ENCODE peak calls at places on chromosomes 16 and 17, in eight cellular contexts. One of them, this sample, is unnamed.

GRCh38 chr17:20774472-20775135 is 195.1 kb downstream of the CDRT15L2 start:
- DNase-seq in vagina: no peak
- DNase-seq in kidney epithelial cell: no peak
- DNase-seq in bronchial epithelial cell: no peak
- DNase-seq in OCI-LY7: no peak
- DNase-seq in esophagus squamous epithelium: no peak
- DNase-seq in lower lobe of right lung: no peak
- DNase-seq in astrocyte: no peak
- DNase-seq in this sample: no peak

GRCh38 chr16:11224096-11224893 is 31.7 kb downstream of the SOCS1 start:
- DNase-seq in astrocyte: no peak
- DNase-seq in bronchial epithelial cell: no peak
- DNase-seq in lower lobe of right lung: peak
- DNase-seq in vagina: no peak
- DNase-seq in esophagus squamous epithelium: peak
- DNase-seq in kidney epithelial cell: no peak
- DNase-seq in OCI-LY7: peak
- DNase-seq in this sample: no peak

GRCh38 chr17:70405492-70406220 is 236.3 kb downstream of the KCNJ2 start:
- DNase-seq in lower lobe of right lung: no peak
- DNase-seq in kidney epithelial cell: peak
- DNase-seq in bronchial epithelial cell: peak
- DNase-seq in esophagus squamous epithelium: no peak
- DNase-seq in OCI-LY7: no peak
- DNase-seq in astrocyte: peak
- DNase-seq in vagina: no peak
- DNase-seq in this sample: peak

GRCh38 chr17:36869856-36870617 is 67.2 kb upstream of the LHX1 start:
- DNase-seq in OCI-LY7: no peak
- DNase-seq in lower lobe of right lung: no peak
- DNase-seq in vagina: no peak
- DNase-seq in bronchial epithelial cell: peak
- DNase-seq in kidney epithelial cell: no peak
- DNase-seq in esophagus squamous epithelium: no peak
- DNase-seq in astrocyte: no peak
- DNase-seq in this sample: no peak

GRCh38 chr17:21125862-21126261 is 902 bp upstream of the DHRS7B start:
- DNase-seq in esophagus squamous epithelium: no peak
- DNase-seq in bronchial epithelial cell: no peak
- DNase-seq in kidney epithelial cell: no peak
- DNase-seq in vagina: no peak
- DNase-seq in OCI-LY7: peak
- DNase-seq in astrocyte: no peak
- DNase-seq in lower lobe of right lung: no peak
- DNase-seq in this sample: no peak

GRCh38 chr16:892536-893255 is 78.1 kb downstream of the LMF1 start:
- DNase-seq in astrocyte: no peak
- DNase-seq in bronchial epithelial cell: no peak
- DNase-seq in esophagus squamous epithelium: no peak
- DNase-seq in kidney epithelial cell: no peak
- DNase-seq in lower lobe of right lung: no peak
- DNase-seq in OCI-LY7: no peak
- DNase-seq in vagina: no peak
- DNase-seq in this sample: no peak

GRCh38 chr17:62705116-62705515 is 77.6 kb downstream of the MRC2 start:
- DNase-seq in lower lobe of right lung: no peak
- DNase-seq in esophagus squamous epithelium: no peak
- DNase-seq in astrocyte: no peak
- DNase-seq in kidney epithelial cell: no peak
- DNase-seq in bronchial epithelial cell: no peak
- DNase-seq in vagina: no peak
- DNase-seq in OCI-LY7: no peak
- DNase-seq in this sample: no peak

GRCh38 chr17:27294689-27295630 is 1.0 kb downstream of the WSB1 start:
- DNase-seq in kidney epithelial cell: peak
- DNase-seq in vagina: no peak
- DNase-seq in lower lobe of right lung: no peak
- DNase-seq in astrocyte: peak
- DNase-seq in bronchial epithelial cell: peak
- DNase-seq in esophagus squamous epithelium: peak
- DNase-seq in OCI-LY7: peak
- DNase-seq in this sample: peak

GRCh38 chr17:2853722-2854580 is 57.7 kb downstream of the RAP1GAP2 start:
- DNase-seq in lower lobe of right lung: peak
- DNase-seq in bronchial epithelial cell: peak
- DNase-seq in astrocyte: no peak
- DNase-seq in vagina: no peak
- DNase-seq in kidney epithelial cell: no peak
- DNase-seq in OCI-LY7: peak
- DNase-seq in esophagus squamous epithelium: no peak
- DNase-seq in this sample: no peak

GRCh38 chr17:27618417-27618816 is 12.6 kb upstream of the LGALS9 start:
- DNase-seq in astrocyte: no peak
- DNase-seq in esophagus squamous epithelium: no peak
- DNase-seq in OCI-LY7: no peak
- DNase-seq in kidney epithelial cell: no peak
- DNase-seq in vagina: no peak
- DNase-seq in lower lobe of right lung: peak
- DNase-seq in bronchial epithelial cell: no peak
- DNase-seq in this sample: no peak

GRCh38 chr16:35908942-35909341 is 2449.5 kb downstream of the TP53TG3F start:
- DNase-seq in OCI-LY7: peak
- DNase-seq in kidney epithelial cell: no peak
- DNase-seq in vagina: no peak
- DNase-seq in astrocyte: no peak
- DNase-seq in lower lobe of right lung: no peak
- DNase-seq in esophagus squamous epithelium: no peak
- DNase-seq in bronchial epithelial cell: no peak
- DNase-seq in this sample: no peak
- TF ChIP-seq CTCF in OCI-LY7: peak
- TF ChIP-seq CTCF in kidney epithelial cell: no peak
- TF ChIP-seq CTCF in vagina: no peak
- TF ChIP-seq CTCF in astrocyte: no peak
- TF ChIP-seq CTCF in lower lobe of right lung: no peak
- TF ChIP-seq CTCF in esophagus squamous epithelium: no peak
- TF ChIP-seq CTCF in bronchial epithelial cell: no peak
- TF ChIP-seq CTCF in this sample: peak

GRCh38 chr16:13798211-13798610 is 121.7 kb upstream of the ERCC4 start:
- DNase-seq in esophagus squamous epithelium: no peak
- DNase-seq in kidney epithelial cell: no peak
- DNase-seq in vagina: no peak
- DNase-seq in lower lobe of right lung: no peak
- DNase-seq in bronchial epithelial cell: no peak
- DNase-seq in astrocyte: no peak
- DNase-seq in OCI-LY7: no peak
- DNase-seq in this sample: no peak
- TF ChIP-seq CTCF in esophagus squamous epithelium: no peak
- TF ChIP-seq CTCF in kidney epithelial cell: no peak
- TF ChIP-seq CTCF in vagina: no peak
- TF ChIP-seq CTCF in lower lobe of right lung: no peak
- TF ChIP-seq CTCF in bronchial epithelial cell: no peak
- TF ChIP-seq CTCF in astrocyte: no peak
- TF ChIP-seq CTCF in OCI-LY7: no peak
- TF ChIP-seq CTCF in this sample: no peak

DNA sequence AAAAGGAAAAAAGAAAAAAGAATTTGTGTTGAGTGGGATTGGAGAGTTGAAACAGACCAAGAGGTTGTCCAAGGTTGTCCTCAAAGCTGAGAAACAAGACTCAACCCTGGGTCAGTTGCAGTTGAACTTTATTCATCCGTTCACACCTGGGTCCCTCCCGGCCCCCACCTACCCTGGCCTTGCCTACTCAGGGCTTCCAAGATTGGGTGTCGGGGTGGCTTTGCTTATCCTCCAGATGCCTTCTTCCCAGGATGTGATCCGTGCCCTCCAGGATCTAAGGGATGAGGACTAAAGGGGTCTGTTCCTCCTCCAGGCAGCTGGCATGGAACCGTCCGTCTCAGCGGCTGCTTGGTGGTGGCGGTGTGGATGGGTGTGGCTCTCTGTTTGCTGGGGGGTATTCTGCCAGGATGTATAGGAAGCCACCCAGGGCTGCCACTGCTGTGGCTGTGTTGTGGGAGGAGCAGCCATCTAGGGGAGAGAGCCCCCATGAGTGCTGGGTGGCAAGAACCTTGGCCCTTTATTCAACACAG is 10.3 kb upstream of the NAGPA start:
- DNase-seq in bronchial epithelial cell: no peak
- DNase-seq in esophagus squamous epithelium: no peak
- DNase-seq in kidney epithelial cell: no peak
- DNase-seq in lower lobe of right lung: peak
- DNase-seq in OCI-LY7: no peak
- DNase-seq in astrocyte: no peak
- DNase-seq in vagina: peak
- DNase-seq in this sample: no peak
- TF ChIP-seq CTCF in bronchial epithelial cell: no peak
- TF ChIP-seq CTCF in esophagus squamous epithelium: no peak
- TF ChIP-seq CTCF in kidney epithelial cell: no peak
- TF ChIP-seq CTCF in lower lobe of right lung: no peak
- TF ChIP-seq CTCF in OCI-LY7: no peak
- TF ChIP-seq CTCF in astrocyte: no peak
- TF ChIP-seq CTCF in vagina: no peak
- TF ChIP-seq CTCF in this sample: no peak

DNA sequence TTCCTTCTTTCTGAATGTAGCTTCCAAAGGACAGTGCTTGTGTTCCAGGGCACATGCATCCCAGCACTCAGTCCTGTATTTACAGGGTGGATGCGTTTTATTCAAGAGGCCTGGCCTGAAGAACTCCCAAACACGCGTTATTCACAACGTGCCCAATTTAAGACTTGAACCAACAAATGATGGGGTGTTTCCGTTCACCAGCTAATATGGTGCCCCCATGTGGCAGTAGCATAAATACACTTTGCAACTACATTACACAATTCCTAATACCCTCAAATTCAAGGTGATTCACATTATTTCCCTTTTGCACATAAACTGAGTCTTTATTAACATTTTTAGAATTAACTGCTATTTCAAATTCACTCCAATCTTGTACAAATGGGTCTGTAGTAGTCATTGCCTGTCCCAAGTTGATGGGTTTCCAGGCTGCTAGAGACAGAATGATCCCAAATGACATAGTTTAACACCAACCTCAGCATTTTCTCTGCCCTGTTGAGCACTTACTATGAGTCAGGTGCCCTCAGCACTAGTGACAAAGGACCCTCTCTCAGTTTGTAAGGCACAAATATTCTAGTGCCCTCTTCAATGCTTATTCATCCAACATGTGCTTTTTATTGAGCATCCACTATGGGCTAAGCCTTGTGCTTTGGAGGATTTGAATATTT is 26.9 kb downstream of the HSD17B2 start:
- DNase-seq in esophagus squamous epithelium: no peak
- DNase-seq in OCI-LY7: peak
- DNase-seq in kidney epithelial cell: no peak
- DNase-seq in vagina: no peak
- DNase-seq in lower lobe of right lung: no peak
- DNase-seq in astrocyte: no peak
- DNase-seq in bronchial epithelial cell: peak
- DNase-seq in this sample: peak
- TF ChIP-seq CTCF in esophagus squamous epithelium: peak
- TF ChIP-seq CTCF in OCI-LY7: peak
- TF ChIP-seq CTCF in kidney epithelial cell: peak
- TF ChIP-seq CTCF in vagina: no peak
- TF ChIP-seq CTCF in lower lobe of right lung: peak
- TF ChIP-seq CTCF in astrocyte: peak
- TF ChIP-seq CTCF in bronchial epithelial cell: peak
- TF ChIP-seq CTCF in this sample: peak

DNA sequence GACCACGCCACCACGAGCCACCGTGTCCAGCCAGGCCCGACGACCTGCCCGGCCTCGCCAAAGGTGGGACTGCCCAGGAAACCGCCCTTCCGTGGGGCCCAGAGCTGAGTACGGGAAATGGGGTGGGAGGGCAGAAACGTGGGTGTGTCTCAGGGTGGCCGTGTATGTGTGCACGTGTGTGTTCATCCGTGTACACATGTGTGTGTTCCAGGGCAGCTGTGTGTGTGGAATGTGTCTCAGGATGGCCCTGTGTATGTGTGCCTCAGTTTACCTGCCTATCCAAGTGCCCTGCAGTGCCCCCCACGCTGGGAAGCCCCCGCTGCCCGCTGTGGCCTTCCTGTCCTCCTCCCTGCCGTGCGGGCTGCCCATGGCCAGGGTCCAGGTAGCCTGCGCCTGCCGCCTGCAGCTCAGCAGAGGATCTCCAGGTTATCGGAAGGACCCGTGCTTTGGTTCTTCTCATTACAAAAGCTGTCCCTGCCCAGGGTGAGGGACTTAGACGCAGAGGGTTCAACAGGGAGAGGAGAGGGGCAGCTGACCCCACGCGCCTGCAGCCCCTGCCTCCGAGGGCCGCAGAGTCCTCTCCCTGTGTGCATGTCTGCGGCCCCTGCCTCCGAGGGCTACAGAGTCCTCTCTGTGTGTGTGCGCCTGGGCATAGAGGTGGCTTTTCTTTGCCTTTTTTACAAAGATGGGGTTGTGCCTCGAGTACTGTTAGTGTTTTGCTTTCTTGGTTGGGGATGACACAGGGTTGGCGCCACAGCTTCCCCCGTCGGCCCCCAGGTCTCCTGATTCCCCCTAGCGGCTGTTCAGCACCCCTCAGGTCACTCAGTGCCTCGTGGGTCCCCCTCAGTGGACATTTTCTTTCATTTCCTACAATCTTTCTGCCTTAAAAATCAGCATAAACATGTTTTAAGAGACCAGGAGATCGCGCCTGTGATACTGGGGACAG is 23.6 kb downstream of the ZNF469 start:
- DNase-seq in vagina: no peak
- DNase-seq in astrocyte: no peak
- DNase-seq in OCI-LY7: no peak
- DNase-seq in bronchial epithelial cell: no peak
- DNase-seq in esophagus squamous epithelium: no peak
- DNase-seq in lower lobe of right lung: no peak
- DNase-seq in kidney epithelial cell: no peak
- DNase-seq in this sample: no peak
- TF ChIP-seq CTCF in vagina: no peak
- TF ChIP-seq CTCF in astrocyte: no peak
- TF ChIP-seq CTCF in OCI-LY7: peak
- TF ChIP-seq CTCF in bronchial epithelial cell: no peak
- TF ChIP-seq CTCF in esophagus squamous epithelium: no peak
- TF ChIP-seq CTCF in lower lobe of right lung: no peak
- TF ChIP-seq CTCF in kidney epithelial cell: no peak
- TF ChIP-seq CTCF in this sample: peak

DNA sequence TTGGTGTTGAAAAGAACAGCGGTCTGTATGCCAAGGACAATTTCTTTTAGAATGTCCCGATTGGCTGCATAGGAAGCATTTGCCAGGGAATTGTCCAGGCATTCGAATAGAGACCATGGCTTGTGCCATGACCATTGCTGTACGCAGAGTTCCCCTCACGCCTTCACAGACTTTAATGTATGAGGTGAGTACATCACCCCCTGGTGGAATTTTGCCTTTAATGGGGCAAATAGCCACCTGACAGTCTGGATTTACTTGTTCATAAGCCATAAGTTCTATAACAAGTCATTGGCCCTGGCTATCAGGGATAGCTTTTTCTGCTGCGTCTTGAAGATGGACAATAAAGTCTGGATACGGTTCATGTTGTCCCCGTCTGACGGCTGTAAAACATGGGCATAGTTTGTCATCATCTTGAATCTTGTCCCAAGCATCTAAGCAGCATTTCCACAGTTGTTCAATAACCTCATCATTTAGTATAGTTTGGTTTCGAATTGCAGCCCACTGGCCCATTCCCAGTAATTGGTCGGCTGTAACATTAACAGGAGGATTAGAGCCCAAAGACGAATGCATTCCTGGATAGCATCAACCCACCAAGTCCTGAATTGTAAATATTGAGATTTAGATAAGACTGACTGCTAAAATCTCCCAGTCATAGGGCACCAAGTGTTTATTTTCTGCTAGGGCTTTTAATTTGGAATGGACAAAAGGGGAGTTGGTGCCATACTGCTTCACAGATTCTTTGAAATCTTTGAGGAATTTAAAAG is 67.7 kb upstream of the ARL4D start:
- DNase-seq in astrocyte: no peak
- DNase-seq in kidney epithelial cell: no peak
- DNase-seq in bronchial epithelial cell: no peak
- DNase-seq in OCI-LY7: peak
- DNase-seq in lower lobe of right lung: no peak
- DNase-seq in vagina: no peak
- DNase-seq in esophagus squamous epithelium: no peak
- DNase-seq in this sample: no peak
- TF ChIP-seq CTCF in astrocyte: no peak
- TF ChIP-seq CTCF in kidney epithelial cell: no peak
- TF ChIP-seq CTCF in bronchial epithelial cell: no peak
- TF ChIP-seq CTCF in OCI-LY7: peak
- TF ChIP-seq CTCF in lower lobe of right lung: no peak
- TF ChIP-seq CTCF in vagina: no peak
- TF ChIP-seq CTCF in esophagus squamous epithelium: no peak
- TF ChIP-seq CTCF in this sample: peak

This sample was measured in HFFc6.